ENCODE peak calls at places on chromosomes 3 and 15, in five cellular contexts. One of them, this sample, is unnamed.

GRCh38 chr3:42780892-42781700 is 8.0 kb upstream of the CCDC13 start:
- DNase-seq in iPS DF 6.9: no peak
- DNase-seq in foreskin fibroblast: peak; percentile 91
- DNase-seq in stimulated activated naive CD4-positive, alpha-beta T cell treated with Interleukin-2 at 50 U/mL for 16 hours: no peak
- DNase-seq in posterior cingulate gyrus: no peak
- DNase-seq in this sample: peak; percentile 70

GRCh38 chr3:61518590-61518989 is 42.8 kb upstream of the PTPRG start:
- DNase-seq in stimulated activated naive CD4-positive, alpha-beta T cell treated with Interleukin-2 at 50 U/mL for 16 hours: no peak
- DNase-seq in foreskin fibroblast: no peak
- DNase-seq in iPS DF 6.9: no peak
- DNase-seq in posterior cingulate gyrus: no peak
- DNase-seq in this sample: no peak

GRCh38 chr3:108006077-108006675 is 84.7 kb downstream of the CD47 start:
- DNase-seq in foreskin fibroblast: no peak
- DNase-seq in posterior cingulate gyrus: no peak
- DNase-seq in stimulated activated naive CD4-positive, alpha-beta T cell treated with Interleukin-2 at 50 U/mL for 16 hours: no peak
- DNase-seq in iPS DF 6.9: no peak
- DNase-seq in this sample: no peak

GRCh38 chr15:99454941-99455795 is 110.6 kb upstream of the MEF2A start:
- DNase-seq in posterior cingulate gyrus: peak; percentile 42
- DNase-seq in iPS DF 6.9: no peak
- DNase-seq in stimulated activated naive CD4-positive, alpha-beta T cell treated with Interleukin-2 at 50 U/mL for 16 hours: no peak
- DNase-seq in foreskin fibroblast: peak; percentile 95
- DNase-seq in this sample: peak; percentile 90

GRCh38 chr15:69757186-69757585 is 304.6 kb downstream of the RPLP1 start:
- DNase-seq in stimulated activated naive CD4-positive, alpha-beta T cell treated with Interleukin-2 at 50 U/mL for 16 hours: peak; percentile 71
- DNase-seq in posterior cingulate gyrus: no peak
- DNase-seq in iPS DF 6.9: no peak
- DNase-seq in foreskin fibroblast: no peak
- DNase-seq in this sample: no peak

GRCh38 chr15:86629957-86630356 is 550.3 kb downstream of the AGBL1 start:
- DNase-seq in iPS DF 6.9: no peak
- DNase-seq in stimulated activated naive CD4-positive, alpha-beta T cell treated with Interleukin-2 at 50 U/mL for 16 hours: no peak
- DNase-seq in foreskin fibroblast: no peak
- DNase-seq in posterior cingulate gyrus: no peak
- DNase-seq in this sample: no peak

GRCh38 chr15:22851513-22851912 is 13.0 kb downstream of the NIPA2 start:
- DNase-seq in stimulated activated naive CD4-positive, alpha-beta T cell treated with Interleukin-2 at 50 U/mL for 16 hours: no peak
- DNase-seq in posterior cingulate gyrus: no peak
- DNase-seq in foreskin fibroblast: no peak
- DNase-seq in iPS DF 6.9: no peak
- DNase-seq in this sample: no peak

GRCh38 chr15:94834494-94834893 is 603.1 kb downstream of the MCTP2 start:
- DNase-seq in stimulated activated naive CD4-positive, alpha-beta T cell treated with Interleukin-2 at 50 U/mL for 16 hours: no peak
- DNase-seq in foreskin fibroblast: no peak
- DNase-seq in posterior cingulate gyrus: no peak
- DNase-seq in iPS DF 6.9: no peak
- DNase-seq in this sample: no peak

GRCh38 chr15:65303687-65304392 is 637 bp upstream of the RNU5B-1 start:
- DNase-seq in iPS DF 6.9: no peak
- DNase-seq in posterior cingulate gyrus: peak; percentile 34
- DNase-seq in foreskin fibroblast: peak; percentile 77
- DNase-seq in stimulated activated naive CD4-positive, alpha-beta T cell treated with Interleukin-2 at 50 U/mL for 16 hours: no peak
- DNase-seq in this sample: peak; percentile 58

GRCh38 chr3:33134026-33134625 is 20.3 kb downstream of the CRTAP start:
- DNase-seq in posterior cingulate gyrus: no peak
- DNase-seq in stimulated activated naive CD4-positive, alpha-beta T cell treated with Interleukin-2 at 50 U/mL for 16 hours: no peak
- DNase-seq in iPS DF 6.9: no peak
- DNase-seq in foreskin fibroblast: peak; percentile 62
- DNase-seq in this sample: peak; percentile 36

GRCh38 chr3:27138562-27138961 is 230.6 kb downstream of the NEK10 start:
- DNase-seq in foreskin fibroblast: peak; percentile 13
- DNase-seq in stimulated activated naive CD4-positive, alpha-beta T cell treated with Interleukin-2 at 50 U/mL for 16 hours: no peak
- DNase-seq in iPS DF 6.9: no peak
- DNase-seq in posterior cingulate gyrus: no peak
- DNase-seq in this sample: no peak

GRCh38 chr15:79184465-79184892 is 93.9 kb upstream of the RASGRF1 start:
- DNase-seq in stimulated activated naive CD4-positive, alpha-beta T cell treated with Interleukin-2 at 50 U/mL for 16 hours: peak; percentile 55
- DNase-seq in iPS DF 6.9: no peak
- DNase-seq in posterior cingulate gyrus: peak; percentile 86
- DNase-seq in foreskin fibroblast: peak; percentile 82
- DNase-seq in this sample: peak; percentile 40

GRCh38 chr3:108334698-108335097 is 38.4 kb downstream of the HHLA2 start:
- DNase-seq in foreskin fibroblast: peak; percentile 27
- DNase-seq in iPS DF 6.9: no peak
- DNase-seq in stimulated activated naive CD4-positive, alpha-beta T cell treated with Interleukin-2 at 50 U/mL for 16 hours: no peak
- DNase-seq in posterior cingulate gyrus: no peak
- DNase-seq in this sample: no peak

GRCh38 chr3:182385356-182385755 is 407.9 kb upstream of the ATP11B start:
- DNase-seq in iPS DF 6.9: no peak
- DNase-seq in foreskin fibroblast: no peak
- DNase-seq in stimulated activated naive CD4-positive, alpha-beta T cell treated with Interleukin-2 at 50 U/mL for 16 hours: no peak
- DNase-seq in posterior cingulate gyrus: no peak
- DNase-seq in this sample: no peak

GRCh38 chr15:83206971-83207621 is 527 bp downstream of the HDGFL3 start:
- DNase-seq in iPS DF 6.9: no peak
- DNase-seq in stimulated activated naive CD4-positive, alpha-beta T cell treated with Interleukin-2 at 50 U/mL for 16 hours: no peak
- DNase-seq in posterior cingulate gyrus: peak; percentile 33
- DNase-seq in foreskin fibroblast: peak; percentile 69
- DNase-seq in this sample: no peak

GRCh38 chr3:125585595-125586223 is 9.6 kb downstream of the OSBPL11 start:
- DNase-seq in foreskin fibroblast: peak; percentile 90
- DNase-seq in posterior cingulate gyrus: peak; percentile 62
- DNase-seq in stimulated activated naive CD4-positive, alpha-beta T cell treated with Interleukin-2 at 50 U/mL for 16 hours: peak; percentile 33
- DNase-seq in iPS DF 6.9: peak; percentile 63
- DNase-seq in this sample: peak; percentile 65

GRCh38 chr3:194487289-194488006 is 646 bp upstream of the ATP13A3 start:
- DNase-seq in stimulated activated naive CD4-positive, alpha-beta T cell treated with Interleukin-2 at 50 U/mL for 16 hours: peak; percentile 45
- DNase-seq in iPS DF 6.9: no peak
- DNase-seq in posterior cingulate gyrus: peak; percentile 16
- DNase-seq in foreskin fibroblast: peak; percentile 70
- DNase-seq in this sample: no peak

GRCh38 chr15:98651581-98652220 is 3.4 kb downstream of the IGF1R start:
- DNase-seq in iPS DF 6.9: no peak
- DNase-seq in stimulated activated naive CD4-positive, alpha-beta T cell treated with Interleukin-2 at 50 U/mL for 16 hours: no peak
- DNase-seq in foreskin fibroblast: peak; percentile 57
- DNase-seq in posterior cingulate gyrus: no peak
- DNase-seq in this sample: no peak

GRCh38 chr15:33858836-33859235 is 109.5 kb upstream of the CHRM5 start:
- DNase-seq in stimulated activated naive CD4-positive, alpha-beta T cell treated with Interleukin-2 at 50 U/mL for 16 hours: no peak
- DNase-seq in posterior cingulate gyrus: no peak
- DNase-seq in iPS DF 6.9: no peak
- DNase-seq in foreskin fibroblast: no peak
- DNase-seq in this sample: no peak

GRCh38 chr15:92906038-92906437 is 5.9 kb downstream of the CHD2 start:
- DNase-seq in iPS DF 6.9: no peak
- DNase-seq in posterior cingulate gyrus: no peak
- DNase-seq in foreskin fibroblast: no peak
- DNase-seq in stimulated activated naive CD4-positive, alpha-beta T cell treated with Interleukin-2 at 50 U/mL for 16 hours: no peak
- DNase-seq in this sample: no peak

GRCh38 chr15:75672646-75673425 is 25.1 kb downstream of the SNX33 start:
- DNase-seq in iPS DF 6.9: no peak
- DNase-seq in posterior cingulate gyrus: no peak
- DNase-seq in foreskin fibroblast: peak; percentile 74
- DNase-seq in stimulated activated naive CD4-positive, alpha-beta T cell treated with Interleukin-2 at 50 U/mL for 16 hours: no peak
- DNase-seq in this sample: peak; percentile 72

GRCh38 chr15:59437777-59438574 is at the start of gene FAM81A:
- DNase-seq in posterior cingulate gyrus: peak; percentile 88
- DNase-seq in foreskin fibroblast: peak; percentile 83
- DNase-seq in iPS DF 6.9: no peak
- DNase-seq in stimulated activated naive CD4-positive, alpha-beta T cell treated with Interleukin-2 at 50 U/mL for 16 hours: no peak
- DNase-seq in this sample: peak; percentile 41

This sample was measured in HFFc6.